ENCODE peak calls at places on chromosomes 6 and 20, in seven cellular contexts. V is BJ, S is lower leg skin, A is adrenal gland, F is tibial nerve, I is endothelial cell, T is nephron progenitor cell. Z is an unnamed sample.

GRCh38 chr6:109197061-109197460 is 101.8 kb downstream of the CEP57L1 start:
- DNase-seq in V (no peak), T (no peak), S (no peak), I (no peak), F (no peak), A (no peak), Z (no peak)

GRCh38 chr20:63698739-63699465 is 2.5 kb downstream of the TNFRSF6B start:
- DNase-seq in A (peak), F (peak), S (peak), I (peak), V (peak), T (no peak), Z (no peak)

GRCh38 chr6:1081566-1081965 is 230.3 kb upstream of the FOXQ1 start:
- DNase-seq in I (no peak), F (no peak), T (no peak), S (no peak), V (peak), A (no peak), Z (no peak)

GRCh38 chr6:118584906-118585305 is 36.8 kb downstream of the PLN start:
- DNase-seq in F (no peak), I (no peak), V (no peak), S (no peak), A (no peak), T (no peak), Z (no peak)

GRCh38 chr6:122286512-122286911 is 112.9 kb upstream of the HSF2 start:
- DNase-seq in T (no peak), I (no peak), F (no peak), S (no peak), A (no peak), V (no peak), Z (no peak)

GRCh38 chr20:53677447-53678314 is 84.0 kb upstream of the ZNF217 start:
- DNase-seq in I (peak), A (no peak), S (peak), T (peak), F (peak), V (no peak), Z (no peak)

GRCh38 chr6:83313880-83314279 is 117.0 kb downstream of the ME1 start:
- DNase-seq in S (no peak), A (no peak), V (no peak), F (no peak), I (no peak), T (no peak), Z (no peak)

GRCh38 chr6:148317051-148317450 is 25.6 kb upstream of the SASH1 start:
- DNase-seq in I (no peak), V (no peak), A (no peak), T (no peak), F (no peak), S (no peak), Z (no peak)

GRCh38 chr6:34565722-34566137 is 9.6 kb upstream of the SPDEF start:
- DNase-seq in A (no peak), V (no peak), T (no peak), S (no peak), I (no peak), F (no peak), Z (no peak)

GRCh38 chr20:36569847-36570429 is 3.5 kb upstream of the TGIF2 start:
- DNase-seq in I (no peak), F (no peak), A (no peak), S (no peak), V (no peak), T (no peak), Z (no peak)

GRCh38 chr6:131640100-131640499 is 3.0 kb downstream of the ENPP3 start:
- DNase-seq in V (no peak), F (no peak), T (no peak), S (no peak), A (no peak), I (no peak), Z (no peak)

GRCh38 chr20:50701055-50701963 is 10.0 kb upstream of the RIPOR3 start:
- DNase-seq in A (no peak), T (no peak), V (no peak), F (no peak), S (no peak), I (no peak), Z (no peak)

GRCh38 chr6:79812195-79812594 is 135.2 kb downstream of the ELOVL4 start:
- DNase-seq in S (no peak), A (no peak), I (no peak), T (no peak), V (no peak), F (no peak), Z (no peak)

DNA sequence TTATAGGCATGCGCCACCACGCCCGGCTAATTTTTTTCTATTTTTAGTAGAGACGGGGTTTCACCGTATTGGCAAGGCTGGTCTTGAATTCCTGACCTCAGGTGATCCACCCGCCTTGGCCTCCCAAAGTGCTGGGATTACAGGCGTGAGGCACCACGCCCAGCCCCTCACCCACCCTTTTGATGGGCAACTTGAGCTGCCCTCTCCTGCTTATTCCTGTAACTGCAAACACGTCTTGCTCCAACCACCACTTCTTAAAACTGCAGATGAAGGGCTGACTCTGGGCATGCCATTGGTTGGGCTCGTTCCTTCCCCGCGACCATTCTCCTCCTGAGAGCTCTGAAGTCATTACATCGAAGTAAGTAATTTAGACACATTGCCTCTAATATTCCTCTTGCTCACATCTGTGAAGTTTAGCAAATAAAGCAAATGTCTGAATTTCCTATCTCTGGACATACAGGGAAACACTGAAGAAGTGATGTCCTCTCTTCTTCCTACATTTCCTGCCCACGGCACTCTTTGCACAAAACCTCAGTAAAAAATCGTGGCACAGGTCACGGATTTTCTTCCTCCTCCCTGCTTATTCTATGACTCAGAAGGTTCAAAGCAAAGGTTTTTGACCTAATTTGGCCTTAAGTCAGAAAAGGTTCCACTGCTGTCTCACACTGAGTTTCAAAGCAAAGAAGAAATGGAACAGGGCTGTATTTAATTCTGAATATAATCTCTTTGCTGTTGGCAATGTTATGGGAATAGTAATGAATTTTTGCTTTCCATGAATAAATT is 117.5 kb downstream of the GMPR start:
- DNase-seq in S (no peak), I (no peak), A (no peak), V (no peak), F (no peak), T (no peak), Z (no peak)
- TF ChIP-seq CTCF in S (no peak), I (no peak), A (no peak), V (no peak), F (no peak), T (no peak), Z (no peak)

DNA sequence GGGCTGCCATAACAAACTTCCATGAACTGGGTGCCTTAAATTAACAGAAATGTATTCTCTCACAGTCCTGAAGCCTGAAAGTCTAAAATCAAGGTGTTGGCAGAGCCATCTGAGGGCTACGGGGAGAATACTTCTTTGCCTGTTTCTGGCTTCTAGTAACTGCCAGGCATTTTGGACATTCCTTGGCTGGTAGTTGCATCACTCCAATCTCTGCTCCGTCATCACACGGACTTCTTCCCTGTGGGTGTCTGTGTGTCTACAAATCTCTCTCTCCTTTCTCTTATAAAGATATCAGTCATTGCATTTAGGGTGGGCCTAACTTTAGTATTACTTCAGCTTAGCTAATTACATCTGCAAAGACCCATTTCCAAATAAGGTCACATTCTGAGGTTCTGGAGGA is 20.9 kb upstream of the PERP start:
- DNase-seq in V (no peak), T (no peak), S (no peak), I (no peak), A (no peak), F (no peak), Z (no peak)
- TF ChIP-seq CTCF in V (no peak), T (no peak), S (no peak), I (no peak), A (no peak), F (no peak), Z (no peak)

DNA sequence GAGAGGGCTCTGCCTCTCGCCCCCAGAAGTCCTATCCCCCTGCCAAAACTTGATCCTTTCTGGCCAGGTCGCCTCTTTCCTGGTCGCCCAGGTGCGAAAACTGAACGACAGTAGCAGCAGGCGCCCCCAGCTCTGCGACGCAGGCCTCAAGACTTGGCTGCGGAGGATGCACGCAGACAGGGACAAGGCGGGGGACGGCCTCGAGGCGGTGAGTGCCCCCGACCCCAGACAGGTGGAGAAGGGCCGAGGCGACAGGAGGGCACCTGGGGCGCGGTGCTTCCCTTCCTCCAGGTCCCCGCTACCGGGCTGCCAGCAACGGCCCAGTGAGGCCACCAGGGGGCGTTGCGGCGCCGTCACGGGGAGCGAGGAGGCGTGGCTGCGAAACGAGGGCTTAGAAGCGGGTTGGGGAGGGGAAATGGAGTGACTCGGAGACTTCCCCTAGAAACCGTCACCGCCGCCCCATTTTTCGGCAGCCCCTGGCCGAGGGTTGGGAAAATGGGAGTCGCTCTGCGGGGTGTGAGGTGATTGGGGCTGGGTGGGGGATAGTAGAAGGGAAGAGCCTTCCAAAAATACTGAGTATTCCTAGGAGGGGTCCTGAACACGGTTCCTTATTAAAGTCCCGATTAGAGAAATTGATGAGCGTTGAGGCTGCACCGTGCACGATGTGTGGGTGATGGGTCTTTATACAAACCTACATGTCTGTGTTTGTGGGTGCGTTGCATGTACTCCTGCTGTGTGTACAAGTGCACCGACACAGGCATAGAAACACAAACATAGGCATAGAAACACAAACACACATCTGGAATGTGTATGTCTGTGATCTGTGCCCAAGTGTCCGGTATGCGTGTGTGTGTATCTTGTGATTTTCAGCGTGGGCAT is 44.6 kb downstream of the ARHGAP40 start:
- DNase-seq in I (peak), V (no peak), A (peak), S (peak), T (peak), F (peak), Z (peak)
- TF ChIP-seq CTCF in I (peak), V (peak), A (peak), S (no peak), T (peak), F (peak), Z (peak)

GRCh38 chr20:34367155-34367554 is 4.1 kb downstream of the ITCH start:
- DNase-seq in T (no peak), V (no peak), A (no peak), F (no peak), S (peak), I (no peak), Z (no peak)
- TF ChIP-seq CTCF in T (no peak), V (no peak), A (no peak), F (no peak), S (no peak), I (no peak), Z (no peak)

GRCh38 chr6:107179004-107179403 is 63.7 kb upstream of the BEND3 start:
- DNase-seq in T (no peak), S (no peak), I (no peak), F (no peak), A (no peak), V (no peak), Z (no peak)
- TF ChIP-seq CTCF in T (no peak), S (no peak), I (no peak), F (no peak), A (peak), V (peak), Z (peak)

Z was measured in type B pancreatic cell.